ENCODE peak calls at places on chromosomes 4 and X, in eight cellular contexts. Z is Right ventricle myocardium superior; M is substantia nigra; A is fibroblast of the aortic adventitia; G is hypothalamus; B is activated naive CD8-positive, alpha-beta T cell treated with anti-CD3 and anti-CD28 coated beads, Interleukin-2, amount 50 U/mL, for 16 hours; T is neuronal stem cell; F is CD8-positive, alpha-beta T cell. D is an unnamed sample.

GRCh38 chr4:100590308-100590707 is 72.5 kb upstream of the EMCN start:
- DNase-seq in Z (no peak), M (no peak), A (peak), G (no peak), B (no peak), T (no peak), F (no peak), D (no peak)

GRCh38 chr4:105741548-105741947 is 33.0 kb downstream of the GSTCD start:
- DNase-seq in Z (no peak), M (no peak), A (peak), G (no peak), B (no peak), T (no peak), F (no peak), D (no peak)

GRCh38 chr4:173547889-173548288 is 17.9 kb upstream of the HAND2 start:
- DNase-seq in Z (no peak), M (no peak), A (no peak), G (no peak), B (no peak), T (no peak), F (no peak), D (no peak)

GRCh38 chr4:98209111-98209510 is 52.1 kb upstream of the RAP1GDS1 start:
- DNase-seq in Z (no peak), M (no peak), A (no peak), G (no peak), B (no peak), T (no peak), F (no peak), D (no peak)

GRCh38 chrX:76850851-76851250 is 423.3 kb downstream of the MAGEE1 start:
- DNase-seq in Z (no peak), M (no peak), A (peak), G (no peak), B (no peak), T (no peak), F (no peak), D (no peak)

GRCh38 chrX:107571296-107571998 is 56.9 kb upstream of the PRPS1 start:
- DNase-seq in Z (no peak), M (no peak), A (peak), G (peak), B (no peak), T (no peak), F (no peak), D (no peak)

GRCh38 chr4:30536231-30536630 is 183.9 kb upstream of the PCDH7 start:
- DNase-seq in Z (no peak), M (no peak), A (no peak), G (no peak), B (no peak), T (no peak), F (no peak), D (no peak)

GRCh38 chr4:82785248-82786003 is 13.2 kb downstream of the SCD5 start:
- DNase-seq in Z (no peak), M (no peak), A (peak), G (no peak), B (no peak), T (no peak), F (no peak), D (no peak)

GRCh38 chr4:109730294-109731051 is 603 bp upstream of the PLA2G12A start:
- DNase-seq in Z (peak), M (peak), A (peak), G (peak), B (no peak), T (peak), F (no peak), D (no peak)

D was measured in effector CD4-positive, alpha-beta T cell.